ENCODE peak calls at places on chromosomes 2 and 18, in nine cellular contexts. M is T-helper 2 cell; Y is CD8-positive, alpha-beta T cell; E is LHCN-M2; S is Karpas-422; Z is GM23338; P is stimulated activated CD4-positive, alpha-beta T cell treated with anti-CD3 and anti-CD28 coated beads, Interleukin-15, amount 100 ng/mL, for 24 hours; T is uterus; C is stomach. L is an unnamed sample.

GRCh38 chr2:236400594-236401360 is 136.6 kb upstream of the ASB18 start:
- DNase-seq in M (no peak), Y (no peak), E (no peak), S (no peak), Z (no peak), P (no peak), T (no peak), C (no peak), L (no peak)

GRCh38 chr18:51666717-51667320 is 469.3 kb upstream of the MEX3C start:
- DNase-seq in M (no peak), Y (no peak), E (no peak), S (no peak), Z (peak), P (no peak), T (no peak), C (peak), L (no peak)

GRCh38 chr2:57552885-57553284 is 493.7 kb upstream of the VRK2 start:
- DNase-seq in M (no peak), Y (no peak), E (no peak), S (no peak), Z (no peak), P (no peak), T (no peak), C (no peak), L (no peak)

GRCh38 chr18:44198296-44199284 is 482.1 kb upstream of the SETBP1 start:
- DNase-seq in M (no peak), Y (no peak), E (peak), S (no peak), Z (no peak), P (no peak), T (no peak), C (no peak), L (peak)

GRCh38 chr2:119025013-119025412 is 83.0 kb downstream of the MARCO start:
- DNase-seq in M (no peak), Y (no peak), E (peak), S (no peak), Z (no peak), P (no peak), T (no peak), C (no peak), L (no peak)

GRCh38 chr18:390748-391478 is 109.6 kb downstream of the COLEC12 start:
- DNase-seq in M (no peak), Y (no peak), E (no peak), S (no peak), Z (no peak), P (no peak), T (no peak), C (no peak), L (no peak)

GRCh38 chr2:37829202-37829601 is 95.9 kb upstream of the RMDN2 start:
- DNase-seq in M (no peak), Y (no peak), E (peak), S (no peak), Z (no peak), P (peak), T (peak), C (no peak), L (no peak)

GRCh38 chr2:25159947-25160346 is 8.4 kb downstream of the POMC start:
- DNase-seq in M (no peak), Y (no peak), E (peak), S (no peak), Z (peak), P (no peak), T (no peak), C (no peak), L (no peak)

GRCh38 chr18:28063181-28063790 is 113.6 kb downstream of the CDH2 start:
- DNase-seq in M (no peak), Y (no peak), E (peak), S (no peak), Z (no peak), P (no peak), T (no peak), C (no peak), L (no peak)

GRCh38 chr2:188576006-188576405 is 284.3 kb downstream of the GULP1 start:
- DNase-seq in M (no peak), Y (no peak), E (no peak), S (no peak), Z (no peak), P (no peak), T (no peak), C (no peak), L (no peak)

GRCh38 chr2:169715379-169716228 is 18.0 kb upstream of the KLHL23 start:
- DNase-seq in M (no peak), Y (no peak), E (no peak), S (no peak), Z (no peak), P (no peak), T (peak), C (peak), L (peak)

GRCh38 chr2:234990300-234990699 is 38.5 kb downstream of the SH3BP4 start:
- DNase-seq in M (no peak), Y (no peak), E (no peak), S (no peak), Z (no peak), P (no peak), T (no peak), C (no peak), L (no peak)

GRCh38 chr18:39166776-39167175 is 1601.2 kb upstream of the CELF4 start:
- DNase-seq in M (no peak), Y (no peak), E (no peak), S (no peak), Z (no peak), P (no peak), T (no peak), C (no peak), L (no peak)

GRCh38 chr2:128819092-128819491 is 500.4 kb upstream of the HS6ST1 start:
- DNase-seq in M (no peak), Y (no peak), E (no peak), S (no peak), Z (no peak), P (no peak), T (no peak), C (no peak), L (no peak)

GRCh38 chr2:56713161-56713676 is 529.4 kb downstream of the CCDC85A start:
- DNase-seq in M (no peak), Y (no peak), E (peak), S (no peak), Z (no peak), P (no peak), T (no peak), C (no peak), L (no peak)

GRCh38 chr18:62455222-62455621 is 67.6 kb upstream of the ZCCHC2 start:
- DNase-seq in M (no peak), Y (no peak), E (no peak), S (no peak), Z (no peak), P (no peak), T (no peak), C (no peak), L (no peak)

GRCh38 chr2:127768775-127769479 is 42.0 kb downstream of the WDR33 start:
- DNase-seq in M (no peak), Y (no peak), E (no peak), S (no peak), Z (no peak), P (no peak), T (no peak), C (no peak), L (no peak)

GRCh38 chr2:15673919-15674636 is 82.4 kb downstream of the DDX1 start:
- DNase-seq in M (no peak), Y (no peak), E (no peak), S (no peak), Z (no peak), P (no peak), T (no peak), C (no peak), L (no peak)

GRCh38 chr2:177395594-177395993 is 3.0 kb downstream of the AGPS start:
- DNase-seq in M (no peak), Y (no peak), E (no peak), S (no peak), Z (no peak), P (no peak), T (no peak), C (no peak), L (no peak)

GRCh38 chr2:121446647-121447241 is 83.9 kb upstream of the RNU4ATAC start:
- DNase-seq in M (no peak), Y (no peak), E (no peak), S (no peak), Z (no peak), P (no peak), T (no peak), C (no peak), L (no peak)

GRCh38 chr2:4020153-4020552 is 316.8 kb downstream of the DCDC2C start:
- DNase-seq in M (no peak), Y (no peak), E (no peak), S (no peak), Z (no peak), P (no peak), T (no peak), C (no peak), L (no peak)

GRCh38 chr18:13371689-13372404 is 153.3 kb downstream of the LDLRAD4 start:
- DNase-seq in M (no peak), Y (no peak), E (no peak), S (no peak), Z (no peak), P (no peak), T (no peak), C (no peak), L (no peak)

GRCh38 chr2:1721706-1722483 is 22.4 kb downstream of the PXDN start:
- DNase-seq in M (no peak), Y (no peak), E (peak), S (no peak), Z (no peak), P (no peak), T (no peak), C (no peak), L (no peak)

GRCh38 chr2:99881901-99882591 is 260.3 kb downstream of the AFF3 start:
- DNase-seq in M (no peak), Y (no peak), E (peak), S (peak), Z (peak), P (no peak), T (peak), C (no peak), L (no peak)

GRCh38 chr2:127128508-127128907 is 21.6 kb upstream of the BIN1 start:
- DNase-seq in M (no peak), Y (no peak), E (peak), S (peak), Z (peak), P (no peak), T (no peak), C (peak), L (peak)

GRCh38 chr18:48675912-48676311 is 137.1 kb downstream of the CTIF start:
- DNase-seq in M (no peak), Y (no peak), E (no peak), S (no peak), Z (no peak), P (no peak), T (no peak), C (no peak), L (peak)

GRCh38 chr18:6315556-6316331 is 99.0 kb downstream of the L3MBTL4 start:
- DNase-seq in M (no peak), Y (no peak), E (no peak), S (no peak), Z (no peak), P (no peak), T (no peak), C (no peak), L (peak)

GRCh38 chr18:46239549-46239948 is 135.4 kb downstream of the HAUS1 start:
- DNase-seq in M (no peak), Y (no peak), E (no peak), S (no peak), Z (no peak), P (no peak), T (no peak), C (no peak), L (no peak)

GRCh38 chr2:196123679-196124373 is 47.6 kb downstream of the STK17B start:
- DNase-seq in M (no peak), Y (no peak), E (peak), S (no peak), Z (no peak), P (no peak), T (no peak), C (no peak), L (no peak)

GRCh38 chr2:239882335-239882734 is 142.8 kb downstream of the NDUFA10 start:
- DNase-seq in M (peak), Y (peak), E (no peak), S (peak), Z (peak), P (peak), T (peak), C (peak), L (peak)

GRCh38 chr2:19863303-19864041 is 38.3 kb downstream of the TTC32 start:
- DNase-seq in M (peak), Y (peak), E (peak), S (peak), Z (peak), P (peak), T (peak), C (peak), L (peak)

L was measured in Peyer's patch.